ENCODE peak calls at places on chromosome X, in six cellular contexts. One of them, this sample, is unnamed. For H3K4me1, the result is how much of the 10 kb centered on the place peaks cover.

GRCh38 chrX:39854772-39855747 is 242.7 kb downstream of the BCOR start:
- DNase-seq in BE2C: no peak
- DNase-seq in lower lobe of right lung: no peak
- DNase-seq in GM23338: no peak
- DNase-seq in adrenal gland: no peak
- DNase-seq in spleen: no peak
- DNase-seq in this sample: no peak

GRCh38 chrX:150581093-150581775 is 12.8 kb downstream of the MTM1 start:
- DNase-seq in adrenal gland: no peak
- DNase-seq in GM23338: no peak
- DNase-seq in lower lobe of right lung: no peak
- DNase-seq in spleen: no peak
- DNase-seq in BE2C: no peak
- DNase-seq in this sample: no peak

GRCh38 chrX:66030505-66031317 is 9.2 kb downstream of the VSIG4 start:
- DNase-seq in GM23338: peak
- DNase-seq in BE2C: no peak
- DNase-seq in lower lobe of right lung: no peak
- DNase-seq in spleen: no peak
- DNase-seq in adrenal gland: no peak
- DNase-seq in this sample: peak

GRCh38 chrX:112786076-112786475 is 54.6 kb downstream of the AMOT start:
- DNase-seq in spleen: no peak
- DNase-seq in GM23338: no peak
- DNase-seq in lower lobe of right lung: no peak
- DNase-seq in BE2C: no peak
- DNase-seq in adrenal gland: no peak
- DNase-seq in this sample: no peak

GRCh38 chrX:114038358-114038757 is 545.5 kb upstream of the HTR2C start:
- DNase-seq in BE2C: no peak
- DNase-seq in spleen: no peak
- DNase-seq in lower lobe of right lung: no peak
- DNase-seq in GM23338: peak
- DNase-seq in adrenal gland: no peak
- DNase-seq in this sample: no peak

GRCh38 chrX:122245943-122246342 is 938.1 kb upstream of the GRIA3 start:
- DNase-seq in spleen: no peak
- DNase-seq in GM23338: no peak
- DNase-seq in BE2C: no peak
- DNase-seq in lower lobe of right lung: no peak
- DNase-seq in adrenal gland: no peak
- DNase-seq in this sample: no peak

GRCh38 chrX:50579955-50580354 is 109.3 kb upstream of the DGKK start:
- DNase-seq in GM23338: peak
- DNase-seq in adrenal gland: peak
- DNase-seq in BE2C: peak
- DNase-seq in spleen: no peak
- DNase-seq in lower lobe of right lung: no peak
- DNase-seq in this sample: peak

GRCh38 chrX:10007604-10008003 is 40.4 kb downstream of the CLDN34 start:
- DNase-seq in spleen: no peak
- DNase-seq in GM23338: no peak
- DNase-seq in BE2C: no peak
- DNase-seq in adrenal gland: no peak
- DNase-seq in lower lobe of right lung: no peak
- DNase-seq in this sample: no peak

GRCh38 chrX:27746516-27746915 is 61.3 kb upstream of the MAGEB10 start:
- DNase-seq in adrenal gland: no peak
- DNase-seq in GM23338: no peak
- DNase-seq in lower lobe of right lung: no peak
- DNase-seq in spleen: no peak
- DNase-seq in BE2C: no peak
- DNase-seq in this sample: peak

GRCh38 chrX:672931-673330 is 42.3 kb downstream of the SHOX start:
- DNase-seq in spleen: no peak
- DNase-seq in adrenal gland: no peak
- DNase-seq in lower lobe of right lung: no peak
- DNase-seq in GM23338: no peak
- DNase-seq in BE2C: no peak
- DNase-seq in this sample: no peak

GRCh38 chrX:115912372-115912897 is 258.1 kb upstream of the AGTR2 start:
- DNase-seq in adrenal gland: no peak
- DNase-seq in GM23338: peak
- DNase-seq in lower lobe of right lung: no peak
- DNase-seq in spleen: no peak
- DNase-seq in BE2C: no peak
- DNase-seq in this sample: no peak

GRCh38 chrX:39253551-39253950 is 452.3 kb downstream of the MID1IP1 start:
- DNase-seq in adrenal gland: no peak
- DNase-seq in spleen: no peak
- DNase-seq in lower lobe of right lung: no peak
- DNase-seq in BE2C: no peak
- DNase-seq in GM23338: no peak
- DNase-seq in this sample: no peak

GRCh38 chrX:153588021-153588781 is 10.7 kb downstream of the CCNQ start:
- DNase-seq in spleen: no peak
- DNase-seq in lower lobe of right lung: no peak
- DNase-seq in GM23338: no peak
- DNase-seq in adrenal gland: no peak
- DNase-seq in BE2C: no peak
- DNase-seq in this sample: no peak

GRCh38 chrX:71536285-71536684 is 3.4 kb downstream of the OGT start:
- DNase-seq in spleen: no peak
- DNase-seq in adrenal gland: no peak
- DNase-seq in GM23338: no peak
- DNase-seq in BE2C: no peak
- DNase-seq in lower lobe of right lung: no peak
- DNase-seq in this sample: peak

GRCh38 chrX:9279271-9279596 is 185.6 kb upstream of the TBL1X start:
- DNase-seq in BE2C: no peak
- DNase-seq in spleen: no peak
- DNase-seq in GM23338: no peak
- DNase-seq in lower lobe of right lung: no peak
- DNase-seq in adrenal gland: no peak
- DNase-seq in this sample: no peak

GRCh38 chrX:104343408-104344129 is 88.8 kb upstream of the ESX1 start:
- DNase-seq in GM23338: peak
- DNase-seq in BE2C: peak
- DNase-seq in adrenal gland: peak
- DNase-seq in lower lobe of right lung: no peak
- DNase-seq in spleen: no peak
- DNase-seq in this sample: peak

GRCh38 chrX:45775462-45775861 is 574.8 kb upstream of the DIPK2B start:
- DNase-seq in GM23338: peak
- DNase-seq in spleen: no peak
- DNase-seq in adrenal gland: no peak
- DNase-seq in BE2C: no peak
- DNase-seq in lower lobe of right lung: no peak
- DNase-seq in this sample: no peak

GRCh38 chrX:130999360-130999759 is 58.8 kb upstream of the ARHGAP36 start:
- DNase-seq in spleen: no peak
- DNase-seq in lower lobe of right lung: no peak
- DNase-seq in BE2C: peak
- DNase-seq in GM23338: no peak
- DNase-seq in adrenal gland: no peak
- DNase-seq in this sample: no peak

DNA sequence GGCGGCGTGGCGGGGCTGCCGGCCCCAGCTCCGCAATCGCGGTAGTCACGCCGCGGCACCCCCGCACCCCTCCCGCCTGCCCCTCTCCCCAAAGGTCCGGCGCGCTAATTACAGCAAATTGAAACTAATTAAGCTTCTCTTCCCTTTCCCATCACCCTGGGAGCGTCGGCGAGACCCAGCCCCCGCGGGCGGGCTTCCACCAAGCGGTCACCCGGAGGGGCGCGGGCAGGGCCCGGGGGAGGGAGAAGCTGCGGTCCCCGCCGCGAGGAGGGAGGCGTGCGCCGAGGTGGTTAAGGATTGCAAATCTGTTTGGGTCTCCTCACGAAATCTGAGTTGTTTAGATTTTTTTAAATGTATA is 13.1 kb downstream of the ARX start:
- DNase-seq in spleen: no peak
- DNase-seq in GM23338: no peak
- DNase-seq in lower lobe of right lung: no peak
- DNase-seq in adrenal gland: no peak
- DNase-seq in BE2C: no peak
- DNase-seq in this sample: no peak
- H3K4me1 ChIP-seq in spleen: under half
- H3K4me1 ChIP-seq in GM23338: half or more
- H3K4me1 ChIP-seq in lower lobe of right lung: under half
- H3K4me1 ChIP-seq in adrenal gland: under half
- H3K4me1 ChIP-seq in BE2C: under half
- H3K4me1 ChIP-seq in this sample: under half

GRCh38 chrX:2701600-2701999 is 10.5 kb downstream of the CD99 start:
- DNase-seq in lower lobe of right lung: no peak
- DNase-seq in spleen: peak
- DNase-seq in adrenal gland: no peak
- DNase-seq in GM23338: no peak
- DNase-seq in BE2C: no peak
- DNase-seq in this sample: no peak

GRCh38 chrX:2697741-2698294 is 6.7 kb downstream of the CD99 start:
- DNase-seq in lower lobe of right lung: no peak
- DNase-seq in spleen: no peak
- DNase-seq in adrenal gland: no peak
- DNase-seq in BE2C: no peak
- DNase-seq in GM23338: no peak
- DNase-seq in this sample: no peak

GRCh38 chrX:2698604-2699003 is 7.5 kb downstream of the CD99 start:
- DNase-seq in BE2C: no peak
- DNase-seq in spleen: peak
- DNase-seq in adrenal gland: no peak
- DNase-seq in lower lobe of right lung: no peak
- DNase-seq in GM23338: no peak
- DNase-seq in this sample: no peak

GRCh38 chrX:2699959-2700358 is 8.9 kb downstream of the CD99 start:
- DNase-seq in BE2C: no peak
- DNase-seq in GM23338: no peak
- DNase-seq in spleen: peak
- DNase-seq in lower lobe of right lung: no peak
- DNase-seq in adrenal gland: no peak
- DNase-seq in this sample: no peak

DNA sequence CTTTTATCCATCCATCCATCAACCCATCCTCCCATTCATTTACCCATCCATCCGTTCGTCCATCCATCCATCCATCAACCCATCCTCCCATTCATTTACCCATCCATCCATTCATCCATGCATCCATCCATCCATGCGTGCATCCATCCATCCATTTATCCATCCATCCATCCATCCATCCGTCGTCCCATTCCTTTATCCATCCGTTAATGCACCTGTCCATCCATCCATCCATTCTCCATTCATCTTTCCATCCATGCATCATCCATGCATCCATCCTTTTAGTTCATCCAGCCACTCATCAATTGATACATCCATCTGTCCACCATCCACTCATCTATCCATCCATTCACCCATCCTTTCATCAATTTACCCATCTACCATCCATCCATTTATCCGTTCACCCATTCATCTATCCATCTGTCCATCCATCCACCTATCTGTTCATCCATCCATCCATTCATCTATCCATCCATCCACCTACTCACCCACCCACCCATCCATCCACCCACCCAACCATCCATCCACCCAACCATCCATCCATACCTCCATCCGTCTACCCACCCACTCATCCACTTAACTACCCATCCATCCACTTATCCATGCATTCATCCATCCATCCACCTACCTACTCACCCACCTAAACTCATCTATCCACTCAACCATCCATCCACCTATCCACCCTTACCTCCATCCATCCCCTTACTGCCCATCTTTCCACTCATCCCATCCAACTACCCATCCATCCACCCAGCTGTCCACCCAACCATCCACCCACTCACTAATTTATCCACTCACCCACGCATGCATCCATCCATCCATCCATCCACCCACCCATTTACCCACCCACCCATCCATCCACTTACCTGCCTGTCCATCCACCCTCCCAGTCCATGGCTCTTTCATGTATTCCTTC is 9.6 kb downstream of the CD99 start:
- DNase-seq in spleen: peak
- DNase-seq in lower lobe of right lung: no peak
- DNase-seq in BE2C: no peak
- DNase-seq in GM23338: no peak
- DNase-seq in adrenal gland: no peak
- DNase-seq in this sample: no peak
- H3K4me1 ChIP-seq in spleen: under half
- H3K4me1 ChIP-seq in lower lobe of right lung: half or more
- H3K4me1 ChIP-seq in BE2C: under half
- H3K4me1 ChIP-seq in GM23338: under half
- H3K4me1 ChIP-seq in adrenal gland: under half
- H3K4me1 ChIP-seq in this sample: half or more

DNA sequence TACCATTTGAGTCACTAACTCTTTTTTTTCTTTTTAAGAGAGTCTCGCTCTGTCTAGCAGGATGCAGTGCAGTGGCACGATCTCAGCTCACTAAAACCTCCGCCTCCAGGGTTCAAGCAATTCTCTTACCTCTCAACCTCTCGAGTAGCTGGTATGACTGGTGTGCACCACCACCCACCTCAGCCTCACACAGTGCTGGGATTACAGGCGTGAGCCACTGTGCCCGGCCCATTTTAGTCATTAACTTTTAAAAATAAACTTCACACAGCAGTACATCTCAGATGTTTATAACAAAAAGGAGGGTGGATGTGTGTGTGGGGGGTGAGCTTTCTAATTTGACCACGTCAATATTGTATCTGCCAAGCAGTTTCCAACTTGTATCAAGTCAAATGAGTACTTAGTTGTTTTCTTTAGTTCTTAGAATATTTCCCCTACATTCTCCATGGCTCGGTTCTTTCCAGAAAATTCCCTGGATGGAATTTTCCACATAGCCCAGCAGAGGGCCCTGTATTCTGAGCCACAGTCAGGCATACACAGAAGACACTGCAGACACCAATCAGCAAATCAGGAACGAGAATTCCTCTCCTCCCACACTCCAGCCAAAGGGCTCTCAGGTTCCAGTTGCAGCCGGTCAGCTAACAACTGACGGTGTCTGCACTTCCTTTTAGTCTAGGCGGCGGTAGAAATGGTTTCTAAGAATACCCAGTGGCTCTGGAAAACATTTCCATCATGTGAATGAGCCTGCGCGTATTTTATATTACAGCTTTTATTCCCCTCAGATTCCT is 20.1 kb upstream of the ARAF start:
- DNase-seq in lower lobe of right lung: peak
- DNase-seq in adrenal gland: peak
- DNase-seq in spleen: no peak
- DNase-seq in GM23338: peak
- DNase-seq in BE2C: peak
- DNase-seq in this sample: peak
- H3K4me1 ChIP-seq in lower lobe of right lung: under half
- H3K4me1 ChIP-seq in adrenal gland: under half
- H3K4me1 ChIP-seq in spleen: under half
- H3K4me1 ChIP-seq in GM23338: under half
- H3K4me1 ChIP-seq in BE2C: under half
- H3K4me1 ChIP-seq in this sample: under half

DNA sequence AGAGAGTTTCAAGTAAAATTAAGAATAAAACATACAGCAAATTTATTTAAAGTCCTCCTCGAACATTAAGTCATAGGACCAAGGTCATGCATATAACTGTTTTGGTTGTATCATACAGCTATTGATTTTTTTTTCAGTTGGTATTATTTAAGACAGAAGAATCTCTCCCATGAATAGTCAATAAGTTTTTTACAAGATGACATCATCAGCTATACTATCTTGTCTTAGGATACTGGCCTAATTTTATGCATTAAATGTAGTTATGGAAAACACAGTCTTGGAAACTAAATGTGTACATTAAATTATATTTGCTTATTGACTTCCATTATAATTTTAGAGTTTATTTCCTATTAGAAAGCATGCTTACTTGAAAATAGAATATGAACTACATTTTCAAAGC is 755.9 kb downstream of the PCDH19 start:
- DNase-seq in lower lobe of right lung: no peak
- DNase-seq in adrenal gland: no peak
- DNase-seq in spleen: no peak
- DNase-seq in GM23338: no peak
- DNase-seq in BE2C: no peak
- DNase-seq in this sample: no peak
- H3K4me1 ChIP-seq in lower lobe of right lung: under half
- H3K4me1 ChIP-seq in adrenal gland: under half
- H3K4me1 ChIP-seq in spleen: under half
- H3K4me1 ChIP-seq in GM23338: under half
- H3K4me1 ChIP-seq in BE2C: under half
- H3K4me1 ChIP-seq in this sample: under half

This sample was measured in testis.